ENCODE peak calls at places on chromosomes 4 and X, in six cellular contexts. V, L, H, P, G and S are unnamed samples.

GRCh38 chr4:147709999-147710398 is 21.9 kb upstream of the ARHGAP10 start:
- DNase-seq in V (no peak), L (peak; percentile 73), H (no peak), P (no peak), G (no peak), S (no peak)

GRCh38 chr4:16083217-16084191 is at the start of gene PROM1:
- DNase-seq in V (no peak), L (no peak), H (peak; percentile 81), P (no peak), G (peak; percentile 60), S (peak; percentile 85)

GRCh38 chr4:92305878-92306520 is 2.2 kb downstream of the GRID2 start:
- DNase-seq in V (no peak), L (no peak), H (peak; percentile 26), P (no peak), G (no peak), S (no peak)

GRCh38 chr4:94407846-94408245 is 43.9 kb upstream of the PDLIM5 start:
- DNase-seq in V (no peak), L (peak; percentile 13), H (no peak), P (no peak), G (no peak), S (no peak)

GRCh38 chr4:47907247-47907646 is 7.1 kb downstream of the NFXL1 start:
- DNase-seq in V (no peak), L (no peak), H (no peak), P (no peak), G (no peak), S (no peak)

GRCh38 chr4:88610771-88611170 is 18.5 kb downstream of the HERC3 start:
- DNase-seq in V (no peak), L (peak; percentile 46), H (no peak), P (peak; percentile 72), G (no peak), S (no peak)

GRCh38 chrX:40543661-40544328 is 37.0 kb upstream of the ATP6AP2 start:
- DNase-seq in V (peak; percentile 52), L (peak; percentile 64), H (peak; percentile 81), P (no peak), G (no peak), S (no peak)

GRCh38 chr4:56803473-56803872 is 18.0 kb downstream of the SPINK2 start:
- DNase-seq in V (no peak), L (no peak), H (no peak), P (no peak), G (no peak), S (no peak)

GRCh38 chr4:122776916-122777315 is 44.4 kb downstream of the BBS12 start:
- DNase-seq in V (peak; percentile 42), L (peak; percentile 43), H (no peak), P (no peak), G (peak; percentile 65), S (no peak)

GRCh38 chr4:177356921-177357320 is 47.2 kb downstream of the NEIL3 start:
- DNase-seq in V (no peak), L (no peak), H (no peak), P (no peak), G (no peak), S (no peak)

GRCh38 chr4:19983072-19983471 is 268.6 kb upstream of the SLIT2 start:
- DNase-seq in V (no peak), L (peak; percentile 97), H (no peak), P (no peak), G (no peak), S (no peak)

GRCh38 chr4:174023641-174024040 is 259.8 kb downstream of the FBXO8 start:
- DNase-seq in V (no peak), L (no peak), H (no peak), P (no peak), G (no peak), S (no peak)

GRCh38 chrX:110045988-110046387 is 43.1 kb downstream of the TMEM164 start:
- DNase-seq in V (no peak), L (no peak), H (peak; percentile 60), P (no peak), G (no peak), S (peak; percentile 5)

GRCh38 chrX:39470588-39471155 is 627.1 kb downstream of the BCOR start:
- DNase-seq in V (no peak), L (peak; percentile 61), H (no peak), P (peak; percentile 62), G (peak; percentile 22), S (no peak)

GRCh38 chrX:109384569-109385174 is 97.2 kb downstream of the GUCY2F start:
- DNase-seq in V (no peak), L (peak; percentile 35), H (peak; percentile 33), P (no peak), G (no peak), S (no peak)

DNA sequence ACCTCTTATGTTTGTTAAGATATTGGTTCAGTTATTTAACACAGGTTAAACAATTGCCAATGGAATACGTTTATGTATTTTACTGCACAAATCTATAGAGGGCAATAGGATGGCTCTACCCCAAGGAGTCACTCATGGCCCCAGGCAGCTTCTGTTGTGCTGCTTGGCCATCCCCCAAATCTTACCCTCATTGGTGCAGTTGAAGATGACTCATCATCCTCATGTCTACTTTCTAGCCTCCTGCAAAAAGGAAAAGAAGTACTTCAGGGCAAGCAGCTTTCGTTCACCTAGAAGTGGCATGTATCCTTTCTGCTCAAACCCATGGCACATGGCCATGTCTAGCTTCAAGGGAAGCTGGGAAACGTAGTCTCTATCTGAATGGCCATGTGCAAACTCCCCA is 14.2 kb downstream of the PHOX2B start:
- DNase-seq in V (no peak), L (no peak), H (no peak), P (no peak), G (no peak), S (no peak)
- H3K4me3 ChIP-seq in V (no peak overlapping the region), L (no peak overlapping the region), H (no peak overlapping the region), P (no peak overlapping the region), G (no peak overlapping the region), S (no peak overlapping the region)

GRCh38 chr4:23305026-23305425 is 584.8 kb downstream of the PPARGC1A start:
- DNase-seq in V (no peak), L (peak; percentile 18), H (no peak), P (no peak), G (no peak), S (no peak)
- H3K4me3 ChIP-seq in V (peak overlapping the region; percentile 3), L (peak overlapping the region; percentile 1), H (no peak overlapping the region), P (no peak overlapping the region), G (no peak overlapping the region), S (no peak overlapping the region)

GRCh38 chr4:133146192-133146573 is 2.9 kb upstream of the PCDH10 start:
- DNase-seq in V (no peak), L (no peak), H (no peak), P (no peak), G (no peak), S (no peak)
- H3K4me3 ChIP-seq in V (peak overlapping the region; percentile 43), L (peak overlapping the region; percentile 65), H (peak overlapping the region; percentile 32), P (no peak overlapping the region), G (peak overlapping the region; percentile 37), S (no peak overlapping the region)

GRCh38 chr4:80462537-80463207 is 127.1 kb downstream of the CFAP299 start:
- DNase-seq in V (no peak), L (peak; percentile 12), H (no peak), P (no peak), G (no peak), S (no peak)
- H3K4me3 ChIP-seq in V (no peak overlapping the region), L (peak overlapping the region; percentile 25), H (no peak overlapping the region), P (no peak overlapping the region), G (no peak overlapping the region), S (no peak overlapping the region)

GRCh38 chr4:125357675-125358074 is 42.9 kb downstream of the FAT4 start:
- DNase-seq in V (no peak), L (no peak), H (peak; percentile 49), P (no peak), G (no peak), S (no peak)

GRCh38 chr4:125359960-125360628 is 45.3 kb downstream of the FAT4 start:
- DNase-seq in V (no peak), L (no peak), H (peak; percentile 46), P (no peak), G (no peak), S (no peak)

GRCh38 chr4:125358453-125358852 is 43.7 kb downstream of the FAT4 start:
- DNase-seq in V (no peak), L (no peak), H (peak; percentile 57), P (no peak), G (no peak), S (no peak)

GRCh38 chr4:125360727-125361126 is 46.0 kb downstream of the FAT4 start:
- DNase-seq in V (no peak), L (no peak), H (no peak), P (no peak), G (no peak), S (no peak)

GRCh38 chr4:125359363-125359762 is 44.6 kb downstream of the FAT4 start:
- DNase-seq in V (no peak), L (no peak), H (no peak), P (no peak), G (no peak), S (no peak)
- H3K4me3 ChIP-seq in V (no peak overlapping the region), L (no peak overlapping the region), H (no peak overlapping the region), P (no peak overlapping the region), G (no peak overlapping the region), S (no peak overlapping the region)

GRCh38 chr4:108893474-108893873 is 130.6 kb upstream of the ETNPPL start:
- DNase-seq in V (no peak), L (no peak), H (no peak), P (no peak), G (no peak), S (no peak)

GRCh38 chr4:108890491-108890890 is 127.6 kb upstream of the ETNPPL start:
- DNase-seq in V (no peak), L (no peak), H (no peak), P (no peak), G (no peak), S (no peak)

GRCh38 chr4:108889696-108890475 is 127.0 kb upstream of the ETNPPL start:
- DNase-seq in V (no peak), L (no peak), H (no peak), P (no peak), G (no peak), S (no peak)

GRCh38 chr4:108887034-108887433 is 124.2 kb upstream of the ETNPPL start:
- DNase-seq in V (no peak), L (no peak), H (no peak), P (no peak), G (no peak), S (no peak)

GRCh38 chr4:108891921-108892320 is 129.1 kb upstream of the ETNPPL start:
- DNase-seq in V (no peak), L (no peak), H (no peak), P (no peak), G (no peak), S (no peak)
- H3K4me3 ChIP-seq in V (no peak overlapping the region), L (no peak overlapping the region), H (no peak overlapping the region), P (no peak overlapping the region), G (no peak overlapping the region), S (no peak overlapping the region)

DNA sequence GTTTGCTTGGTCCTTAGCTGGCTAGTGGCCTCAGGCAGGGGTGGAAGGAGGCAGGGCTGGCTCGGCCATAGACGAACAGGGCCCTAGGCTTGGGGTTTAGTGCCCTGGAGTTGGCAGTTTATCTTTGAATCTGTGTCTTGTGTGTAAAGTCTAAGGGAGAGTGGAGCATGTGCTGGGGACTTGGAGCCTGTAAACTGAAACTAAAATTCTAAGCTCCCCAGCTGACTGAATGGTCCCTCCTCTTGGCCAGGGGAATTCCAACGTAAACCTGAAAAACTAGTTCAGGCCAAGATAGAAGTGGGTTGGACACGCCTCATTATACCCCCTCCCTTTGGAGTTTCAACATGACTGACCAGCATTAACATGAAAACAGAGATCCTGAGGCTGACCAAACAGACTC is 46.1 kb upstream of the GPR78 start:
- DNase-seq in V (peak; percentile 91), L (peak; percentile 15), H (peak; percentile 96), P (no peak), G (peak; percentile 32), S (peak; percentile 87)
- H3K4me3 ChIP-seq in V (peak overlapping the region; percentile 31), L (no peak overlapping the region), H (no peak overlapping the region), P (no peak overlapping the region), G (no peak overlapping the region), S (peak overlapping the region; percentile 2)